ENCODE peak calls at places on chromosomes 3 and 15, in four cellular contexts. G, N, W and E are unnamed samples.

GRCh38 chr3:50186096-50186495 is 5.3 kb upstream of the GNAT1 start:
- DNase-seq in N (no peak), G (no peak), W (no peak), E (no peak)

GRCh38 chr3:102444101-102444500 is 9.3 kb downstream of the ZPLD1 start:
- DNase-seq in W (no peak), G (no peak), N (no peak), E (no peak)

GRCh38 chr15:99925661-99926461 is 192.6 kb upstream of the LYSMD4 start:
- DNase-seq in W (peak), N (no peak), G (peak), E (no peak)

GRCh38 chr3:114221165-114221880 is 16.1 kb downstream of the ZNF80 start:
- DNase-seq in G (no peak), W (no peak), N (no peak), E (no peak)

GRCh38 chr3:193292386-193292785 is 51.4 kb downstream of the PLAAT1 start:
- DNase-seq in G (no peak), N (no peak), W (no peak), E (no peak)

GRCh38 chr3:4994823-4995499 is 15.7 kb downstream of the BHLHE40 start:
- DNase-seq in G (peak), W (no peak), N (no peak), E (no peak)

GRCh38 chr15:90001062-90001682 is at the start of gene ZNF710:
- DNase-seq in G (peak), W (peak), N (no peak), E (no peak)

GRCh38 chr3:55454611-55455010 is 32.5 kb downstream of the WNT5A start:
- DNase-seq in W (no peak), N (no peak), G (no peak), E (no peak)

GRCh38 chr3:39090922-39091321 is 16.5 kb downstream of the GORASP1 start:
- DNase-seq in N (no peak), W (no peak), G (no peak), E (no peak)

GRCh38 chr15:92839696-92840095 is 60.4 kb upstream of the CHD2 start:
- DNase-seq in N (no peak), W (no peak), G (no peak), E (no peak)

GRCh38 chr3:101827211-101828174 is 21.8 kb upstream of the NFKBIZ start:
- DNase-seq in G (peak), W (peak), N (no peak), E (no peak)

GRCh38 chr3:30934208-30934550 is 39.7 kb upstream of the GADL1 start:
- DNase-seq in N (no peak), G (no peak), W (no peak), E (no peak)

GRCh38 chr3:187912007-187912406 is 166.7 kb upstream of the BCL6 start:
- DNase-seq in G (no peak), N (no peak), W (no peak), E (no peak)

GRCh38 chr3:21750291-21750690 is 719 bp downstream of the ZNF385D start:
- DNase-seq in W (no peak), G (no peak), N (no peak), E (no peak)

GRCh38 chr15:40782609-40783227 is 12.9 kb downstream of the C15orf62 start:
- DNase-seq in G (no peak), W (peak), N (no peak), E (no peak)

GRCh38 chr3:39347586-39347876 is 18.0 kb downstream of the CCR8 start:
- DNase-seq in W (no peak), N (no peak), G (no peak), E (no peak)

GRCh38 chr15:46723308-46723707 is 994.0 kb upstream of the SEMA6D start:
- DNase-seq in G (no peak), W (no peak), N (no peak), E (no peak)

GRCh38 chr3:127406309-127407025 is 118.6 kb upstream of the PRR20G start:
- DNase-seq in G (no peak), W (no peak), N (no peak), E (peak)

GRCh38 chr3:85560088-85560790 is 601.5 kb downstream of the CADM2 start:
- DNase-seq in W (no peak), G (peak), N (no peak), E (no peak)

GRCh38 chr15:67024322-67024997 is 40.9 kb upstream of the SMAD3 start:
- DNase-seq in N (peak), G (no peak), W (no peak), E (no peak)

GRCh38 chr3:12107071-12107713 is 51.5 kb downstream of the TIMP4 start:
- DNase-seq in W (no peak), G (no peak), N (no peak), E (no peak)

GRCh38 chr15:74889882-74890768 is at the start of gene MPI:
- DNase-seq in N (peak), G (peak), W (peak), E (peak)

GRCh38 chr3:169811606-169812123 is 1.0 kb upstream of the LRRIQ4 start:
- DNase-seq in G (no peak), N (no peak), W (no peak), E (no peak)

GRCh38 chr3:125967156-125967555 is 1.8 kb upstream of the ROPN1B start:
- DNase-seq in N (no peak), G (no peak), W (no peak), E (no peak)

GRCh38 chr3:25097023-25097422 is 331.0 kb upstream of the RARB start:
- DNase-seq in G (no peak), N (no peak), W (no peak), E (no peak)

GRCh38 chr15:51750186-51750585 is 1.2 kb upstream of the TMOD2 start:
- DNase-seq in G (no peak), N (no peak), W (no peak), E (no peak)

GRCh38 chr3:100702082-100703014 is 6.9 kb upstream of the TFG start:
- DNase-seq in N (no peak), G (no peak), W (no peak), E (no peak)

GRCh38 chr3:138440137-138440536 is 5.7 kb downstream of the ESYT3 start:
- DNase-seq in N (no peak), G (peak), W (no peak), E (no peak)

GRCh38 chr3:112358311-112358780 is 25.4 kb downstream of the CD200 start:
- DNase-seq in N (no peak), G (no peak), W (no peak), E (no peak)

GRCh38 chr3:54527521-54527920 is 400.3 kb downstream of the LRTM1 start:
- DNase-seq in W (no peak), G (no peak), N (no peak), E (no peak)

GRCh38 chr3:29215948-29216347 is 64.9 kb upstream of the RBMS3 start:
- DNase-seq in N (no peak), G (no peak), W (no peak), E (no peak)

GRCh38 chr3:136197159-136197715 is 1.1 kb upstream of the MSL2 start:
- DNase-seq in N (no peak), W (no peak), G (no peak), E (no peak)

GRCh38 chr3:13792512-13793347 is 87.1 kb downstream of the WNT7A start:
- DNase-seq in G (peak), N (no peak), W (no peak), E (peak)

GRCh38 chr15:66147440-66147839 is 106.1 kb downstream of the MEGF11 start:
- DNase-seq in W (no peak), N (no peak), G (no peak), E (no peak)

GRCh38 chr15:74170083-74170844 is 3.2 kb upstream of the ISLR start:
- DNase-seq in G (peak), N (no peak), W (no peak), E (no peak)

GRCh38 chr3:40116478-40117162 is 192.9 kb upstream of the EIF1B start:
- DNase-seq in N (no peak), W (no peak), G (no peak), E (no peak)

GRCh38 chr3:59696783-59697182 is 647.0 kb upstream of the CFAP20DC start:
- DNase-seq in G (no peak), W (no peak), N (no peak), E (no peak)